ENCODE peak calls at places on chromosomes 7 and 10, in four cellular contexts. B is GM23338; V is effector memory CD4-positive, alpha-beta T cell; F is gastrocnemius medialis. N is an unnamed sample.

GRCh38 chr10:95459446-95459845 is 101.7 kb downstream of the SORBS1 start:
- DNase-seq in B (peak; percentile 42), V (no peak), F (no peak), N (no peak)

GRCh38 chr10:112260831-112261230 is 22.4 kb upstream of the TECTB start:
- DNase-seq in V (no peak), F (no peak), B (no peak), N (no peak)

GRCh38 chr10:63410633-63411032 is 55.1 kb downstream of the JMJD1C start:
- DNase-seq in V (no peak), F (no peak), B (no peak), N (no peak)

GRCh38 chr7:134907639-134908038 is 78.7 kb upstream of the AGBL3 start:
- DNase-seq in V (no peak), B (no peak), F (no peak), N (no peak)

GRCh38 chr7:135253851-135254815 is 20.5 kb downstream of the STRA8 start:
- DNase-seq in V (no peak), F (peak; percentile 49), B (no peak), N (peak; percentile 54)

GRCh38 chr7:150927954-150928340 is 50.2 kb downstream of the KCNH2 start:
- DNase-seq in V (no peak), B (no peak), F (no peak), N (no peak)

GRCh38 chr10:21334891-21335696 is 190.4 kb downstream of the SKIDA1 start:
- DNase-seq in F (no peak), B (no peak), V (no peak), N (peak; percentile 50)

GRCh38 chr10:93208717-93209464 is 135.2 kb downstream of the CYP26A1 start:
- DNase-seq in F (no peak), V (no peak), B (no peak), N (no peak)

GRCh38 chr7:80434043-80434442 is 77.8 kb downstream of the GNAT3 start:
- DNase-seq in B (no peak), V (no peak), F (no peak), N (no peak)

GRCh38 chr7:150381096-150381495 is 2.0 kb downstream of the ZNF775 start:
- DNase-seq in B (no peak), F (no peak), V (no peak), N (no peak)

GRCh38 chr7:123649956-123650355 is 5.7 kb upstream of the LMOD2 start:
- DNase-seq in F (no peak), V (no peak), B (no peak), N (no peak)

GRCh38 chr10:102455893-102456471 is 4.6 kb upstream of the C10orf95 start:
- DNase-seq in V (no peak), F (no peak), B (peak; percentile 55), N (no peak)

GRCh38 chr7:123871998-123872867 is 27.3 kb downstream of the HYAL4 start:
- DNase-seq in F (peak; percentile 19), V (no peak), B (peak; percentile 80), N (peak; percentile 14)

GRCh38 chr7:26508481-26508880 is 216.8 kb downstream of the SNX10 start:
- DNase-seq in V (no peak), B (peak; percentile 25), F (no peak), N (no peak)

GRCh38 chr10:122570920-122571319 is 10.4 kb downstream of the DMBT1 start:
- DNase-seq in B (no peak), V (no peak), F (no peak), N (no peak)

GRCh38 chr10:10489765-10490164 is 527.9 kb upstream of the CELF2 start:
- DNase-seq in V (no peak), F (no peak), B (no peak), N (no peak)

GRCh38 chr7:86950360-86950759 is 109.1 kb downstream of the ELAPOR2 start:
- DNase-seq in B (no peak), F (no peak), V (no peak), N (no peak)

DNA sequence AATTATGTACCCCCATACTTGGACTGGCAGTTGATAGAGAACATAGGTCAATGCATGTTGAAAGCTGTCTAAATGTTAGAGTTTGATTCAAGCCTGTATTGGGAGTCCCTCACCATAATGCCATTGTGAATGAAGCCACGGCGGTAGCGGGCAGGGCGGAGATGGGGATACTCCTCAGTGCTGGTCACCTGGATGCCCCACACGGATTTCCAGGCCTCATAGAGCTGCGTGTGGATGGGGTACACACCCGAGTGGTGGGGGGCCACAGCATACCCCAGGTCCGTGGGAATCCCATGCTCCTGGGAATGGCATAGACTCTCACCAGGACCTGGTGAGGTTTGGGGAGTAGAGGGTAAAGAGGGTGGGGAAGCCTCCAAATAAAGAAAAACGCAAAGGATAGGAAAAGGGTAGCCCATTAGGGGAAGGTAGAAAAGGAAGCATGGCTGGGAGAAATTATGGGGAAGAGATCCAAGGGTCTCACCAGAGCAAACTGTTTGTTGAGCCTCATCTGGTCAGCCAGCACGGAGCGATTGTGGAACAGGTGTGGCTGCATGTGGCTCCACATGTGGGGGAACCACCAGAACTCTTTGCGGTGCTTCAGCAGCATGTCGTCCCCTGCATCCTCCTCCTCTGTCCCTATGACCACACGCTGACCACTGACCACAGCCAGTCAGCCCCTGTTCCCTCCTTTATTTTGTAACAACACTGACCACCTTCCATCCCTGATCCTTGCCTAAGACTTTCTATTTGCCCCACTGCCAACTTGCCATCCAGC is 5.0 kb downstream of the NDST2 start:
- DNase-seq in B (no peak), F (no peak), V (no peak), N (no peak)
- H3K36me3 ChIP-seq in B (peaks cover 3% of the 10 kb centered on the region), F (peaks cover 79% of the 10 kb centered on the region), V (peaks cover 62% of the 10 kb centered on the region), N (peaks cover 71% of the 10 kb centered on the region)

GRCh38 chr7:139094030-139094429 is 15.5 kb downstream of the ZC3HAV1 start:
- DNase-seq in B (no peak), F (no peak), V (no peak), N (no peak)
- H3K27ac ChIP-seq in B (peak overlapping the region; percentile 80), F (no peak overlapping the region), V (peak overlapping the region; percentile 77), N (no peak overlapping the region)

DNA sequence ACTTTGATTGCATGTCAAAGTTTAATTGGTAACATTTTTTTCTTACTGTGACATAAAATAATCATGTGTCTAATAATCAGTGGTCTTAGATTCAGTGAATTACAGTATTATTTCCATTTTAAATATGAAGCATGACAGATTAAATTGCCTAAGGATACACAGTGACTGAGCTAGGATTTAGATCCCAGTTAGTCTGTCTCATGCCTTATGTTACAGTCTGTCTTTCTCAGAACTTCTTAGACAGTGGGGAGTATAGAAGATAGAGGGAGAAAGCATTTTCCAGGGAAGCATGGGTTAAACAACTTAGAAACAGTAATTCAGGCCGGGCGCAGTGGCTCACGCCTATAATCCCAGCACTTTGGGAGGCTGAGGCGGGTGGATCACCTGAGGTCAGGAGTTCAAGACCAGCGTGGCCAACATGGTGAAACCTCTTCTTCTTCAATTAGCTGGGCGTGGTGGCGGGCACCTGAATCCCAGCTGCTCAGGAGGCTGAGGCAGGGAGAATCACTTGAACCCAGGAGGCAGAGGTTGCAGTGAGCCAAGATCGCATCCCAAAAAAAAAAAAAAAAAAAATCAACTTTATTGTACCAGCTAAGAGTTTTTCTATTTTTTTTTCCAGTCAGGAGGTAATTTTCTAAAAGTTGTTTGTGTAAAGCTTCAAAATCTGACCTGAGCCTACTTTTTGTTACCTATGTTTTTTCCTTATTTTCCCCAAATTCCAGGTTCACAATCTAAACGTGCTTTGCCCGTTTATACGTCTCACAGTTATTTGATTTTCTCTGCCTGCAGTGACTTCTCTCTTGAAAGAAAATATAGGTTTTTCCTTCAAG is 3.3 kb downstream of the CASD1 start:
- DNase-seq in F (no peak), V (no peak), B (no peak), N (no peak)
- H3K4me1 ChIP-seq in F (peaks cover 44% of the 10 kb centered on the region), V (peaks cover 17% of the 10 kb centered on the region), B (peaks cover 40% of the 10 kb centered on the region), N (peaks cover 35% of the 10 kb centered on the region)

DNA sequence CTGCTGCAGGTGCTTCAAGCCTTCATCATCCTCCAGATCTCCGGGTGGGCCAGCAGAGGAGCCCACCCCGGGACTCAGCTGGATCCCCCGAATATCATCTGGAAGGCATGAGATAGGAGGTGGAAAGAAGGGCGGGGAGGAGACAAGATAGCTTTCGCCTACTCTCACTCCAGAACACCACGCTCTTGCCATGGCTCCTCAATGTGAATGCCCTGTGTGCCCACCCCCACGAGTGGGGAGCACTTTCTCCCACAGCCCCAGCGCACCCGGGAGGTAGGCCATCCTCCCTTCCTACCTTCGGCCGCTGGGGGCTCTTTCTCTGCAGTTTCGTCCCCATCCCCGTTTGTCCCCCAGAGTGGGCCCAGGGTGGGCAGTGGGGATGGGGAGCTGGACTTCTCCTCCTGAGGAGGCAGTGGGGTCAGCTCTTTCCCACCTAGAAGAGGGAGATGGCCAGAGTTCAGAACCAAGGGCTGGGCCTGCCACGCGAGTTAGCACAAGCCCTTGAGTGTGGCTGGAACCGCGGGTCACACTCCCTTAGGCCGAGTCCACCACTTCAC is 8.9 kb downstream of the GIGYF1 start:
- DNase-seq in V (no peak), F (no peak), B (no peak), N (no peak)
- H3K36me3 ChIP-seq in V (peaks cover 71% of the 10 kb centered on the region), F (peaks cover 74% of the 10 kb centered on the region), B (peaks cover 7% of the 10 kb centered on the region), N (peaks cover 41% of the 10 kb centered on the region)

GRCh38 chr10:96747734-96748550 is 27.6 kb upstream of the PIK3AP1 start:
- DNase-seq in F (no peak), B (no peak), V (no peak), N (no peak)
- H3K27ac ChIP-seq in F (no peak overlapping the region), B (no peak overlapping the region), V (no peak overlapping the region), N (peak overlapping the region; percentile 72)

DNA sequence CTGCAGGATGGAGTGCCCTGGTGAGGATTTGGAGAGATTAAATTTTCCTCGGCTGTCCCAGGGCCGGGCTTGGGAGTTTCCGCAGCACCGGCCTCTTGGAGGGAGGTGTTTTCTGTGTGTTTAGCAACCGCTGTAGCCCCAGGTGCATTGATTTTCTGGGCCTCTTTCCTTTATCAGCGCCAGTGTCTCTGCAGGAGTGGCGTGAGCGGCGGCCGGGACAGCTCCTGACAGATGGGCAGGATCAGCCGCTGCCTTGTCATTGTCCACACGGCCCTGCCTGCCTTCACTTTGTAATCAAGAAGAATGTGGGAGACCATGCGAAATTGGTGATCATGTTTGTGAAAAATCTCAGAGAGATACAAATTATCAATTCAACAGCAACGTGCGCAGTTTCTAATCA is 32.4 kb downstream of the NKX6-2 start:
- DNase-seq in F (no peak), V (no peak), B (no peak), N (no peak)
- H3K4me1 ChIP-seq in F (no peaks in the 10 kb centered on the region), V (no peaks in the 10 kb centered on the region), B (no peaks in the 10 kb centered on the region), N (no peaks in the 10 kb centered on the region)

DNA sequence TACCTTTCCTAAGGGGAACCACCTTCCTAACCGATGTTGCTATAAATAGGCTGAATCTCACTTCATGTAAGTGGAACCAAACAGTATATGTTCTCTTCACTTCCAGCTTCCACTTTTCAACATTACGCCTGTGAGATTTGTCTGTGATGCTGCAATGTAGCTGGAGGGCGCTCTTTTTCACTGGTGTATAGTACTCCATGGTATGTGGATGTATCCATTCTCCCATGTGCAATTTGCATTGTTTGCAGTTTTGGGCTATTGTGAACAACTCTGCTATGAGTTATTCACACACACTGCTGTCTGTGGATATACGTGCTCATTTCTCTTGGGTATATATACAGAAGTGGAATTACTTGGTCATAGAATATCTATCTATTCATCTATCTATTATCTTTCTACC is 75.9 kb upstream of the GNA12 start:
- DNase-seq in B (no peak), F (no peak), V (no peak), N (no peak)
- H3K36me3 ChIP-seq in B (no peaks in the 10 kb centered on the region), F (no peaks in the 10 kb centered on the region), V (peaks cover 93% of the 10 kb centered on the region), N (no peaks in the 10 kb centered on the region)

GRCh38 chr10:121079226-121079625 is 228.1 kb downstream of the WDR11 start:
- DNase-seq in F (no peak), B (no peak), V (no peak), N (no peak)
- H3K27ac ChIP-seq in F (no peak overlapping the region), B (no peak overlapping the region), V (no peak overlapping the region), N (no peak overlapping the region)

N was measured in heart right ventricle.